ENCODE peak calls at places on chromosomes 16 and 17, in ten cellular contexts. V is uterus; L is heart right ventricle; C is CD4-positive, alpha-beta T cell; Z is transverse colon; M is AG04450; D is psoas muscle; S is Panc1; T is BJ; B is sigmoid colon. F is an unnamed sample. For H3K27me3, the result is how much of the 10 kb centered on the place peaks cover.

GRCh38 chr16:24800586-24800985 is 45.2 kb upstream of the SLC5A11 start:
- DNase-seq in V (no peak), L (no peak), C (no peak), Z (no peak), M (no peak), D (no peak), S (peak), T (no peak), B (no peak), F (peak)

GRCh38 chr17:40646791-40647548 is 648 bp downstream of the SMARCE1 start:
- DNase-seq in V (no peak), L (no peak), C (peak), Z (no peak), M (no peak), D (no peak), S (no peak), T (no peak), B (no peak), F (no peak)

GRCh38 chr16:87062569-87063442 is 254.4 kb downstream of the C16orf95 start:
- DNase-seq in V (no peak), L (peak), C (no peak), Z (peak), M (no peak), D (peak), S (peak), T (no peak), B (peak), F (no peak)

GRCh38 chr16:27359051-27359450 is 42.9 kb upstream of the IL21R start:
- DNase-seq in V (no peak), L (no peak), C (no peak), Z (no peak), M (no peak), D (no peak), S (no peak), T (no peak), B (no peak), F (no peak)

GRCh38 chr17:54992797-54993639 is 24.5 kb downstream of the STXBP4 start:
- DNase-seq in V (no peak), L (peak), C (no peak), Z (no peak), M (no peak), D (no peak), S (no peak), T (no peak), B (no peak), F (peak)

GRCh38 chr17:74512041-74512440 is 19.2 kb downstream of the CD300LB start:
- DNase-seq in V (no peak), L (peak), C (no peak), Z (no peak), M (no peak), D (peak), S (no peak), T (no peak), B (no peak), F (no peak)

GRCh38 chr17:61833536-61834203 is 29.7 kb downstream of the BRIP1 start:
- DNase-seq in V (no peak), L (no peak), C (no peak), Z (no peak), M (no peak), D (no peak), S (peak), T (peak), B (no peak), F (peak)

GRCh38 chr16:28063047-28063521 is 430 bp downstream of the GSG1L start:
- DNase-seq in V (no peak), L (no peak), C (no peak), Z (no peak), M (no peak), D (no peak), S (no peak), T (no peak), B (no peak), F (no peak)

GRCh38 chr17:80605326-80606066 is 60.9 kb downstream of the RPTOR start:
- DNase-seq in V (no peak), L (no peak), C (peak), Z (no peak), M (no peak), D (no peak), S (peak), T (no peak), B (no peak), F (peak)

GRCh38 chr16:51577621-51578303 is 426.7 kb upstream of the SALL1 start:
- DNase-seq in V (no peak), L (no peak), C (no peak), Z (no peak), M (no peak), D (no peak), S (no peak), T (no peak), B (no peak), F (peak)

GRCh38 chr16:85573696-85574641 is 39.2 kb upstream of the GSE1 start:
- DNase-seq in V (peak), L (peak), C (no peak), Z (no peak), M (no peak), D (peak), S (no peak), T (no peak), B (peak), F (no peak)

GRCh38 chr17:57941384-57942370 is 13.5 kb downstream of the CUEDC1 start:
- DNase-seq in V (no peak), L (no peak), C (no peak), Z (no peak), M (no peak), D (no peak), S (no peak), T (no peak), B (peak), F (no peak)

GRCh38 chr16:67662653-67663010 is 1.9 kb downstream of the PARD6A start:
- DNase-seq in V (no peak), L (no peak), C (no peak), Z (no peak), M (no peak), D (no peak), S (no peak), T (no peak), B (no peak), F (no peak)

GRCh38 chr17:17703608-17703919 is 22.3 kb downstream of the RAI1 start:
- DNase-seq in V (no peak), L (no peak), C (no peak), Z (no peak), M (no peak), D (no peak), S (no peak), T (no peak), B (no peak), F (no peak)

GRCh38 chr16:55942821-55943220 is 67.6 kb upstream of the CES5A start:
- DNase-seq in V (no peak), L (no peak), C (no peak), Z (no peak), M (no peak), D (no peak), S (no peak), T (no peak), B (no peak), F (no peak)

GRCh38 chr17:67689534-67690177 is 28.1 kb upstream of the NOL11 start:
- DNase-seq in V (peak), L (peak), C (peak), Z (peak), M (peak), D (no peak), S (peak), T (peak), B (no peak), F (peak)

GRCh38 chr17:1755993-1756306 is 5.9 kb upstream of the SERPINF1 start:
- DNase-seq in V (peak), L (no peak), C (no peak), Z (no peak), M (no peak), D (no peak), S (no peak), T (no peak), B (no peak), F (no peak)

GRCh38 chr17:72120878-72121163 is at the start of gene SOX9:
- DNase-seq in V (no peak), L (peak), C (no peak), Z (peak), M (peak), D (peak), S (peak), T (peak), B (peak), F (peak)

GRCh38 chr17:45138911-45139532 is 3.5 kb downstream of the ACBD4 start:
- DNase-seq in V (no peak), L (no peak), C (no peak), Z (no peak), M (no peak), D (no peak), S (no peak), T (no peak), B (no peak), F (no peak)

DNA sequence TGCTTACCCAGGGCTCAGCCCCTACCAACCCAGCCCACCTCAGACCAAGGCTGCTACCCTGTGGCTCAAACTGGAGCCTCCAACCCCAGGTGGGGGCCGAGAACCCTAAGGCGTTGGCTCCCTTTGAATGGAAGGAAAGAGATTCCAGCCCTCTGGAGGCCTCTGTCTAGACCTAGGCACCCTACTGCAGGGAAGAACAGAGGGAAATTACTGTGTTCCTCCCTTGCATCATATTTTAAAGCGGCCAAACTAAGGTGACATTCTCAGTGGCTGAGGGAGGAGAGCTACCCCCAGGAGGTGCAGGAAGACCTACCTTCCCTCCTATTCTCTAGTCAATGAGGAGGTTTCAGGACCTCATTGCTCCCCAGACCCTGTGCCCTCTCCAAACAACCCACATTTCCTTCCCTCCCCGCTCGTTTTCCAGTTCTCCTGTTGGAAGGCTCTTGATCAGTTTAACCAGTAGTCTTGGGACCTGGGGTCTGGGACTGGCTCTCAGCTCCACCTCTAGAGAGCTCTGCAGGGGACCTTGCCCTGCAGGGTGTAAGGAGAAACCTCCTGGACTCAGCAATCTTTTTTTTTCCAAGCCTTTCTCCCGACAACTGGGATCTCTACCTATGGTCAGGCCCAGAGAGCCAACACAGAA is 5.5 kb upstream of the HOXB8 start:
- DNase-seq in V (no peak), L (no peak), C (no peak), Z (no peak), M (no peak), D (no peak), S (no peak), T (no peak), B (no peak), F (no peak)
- H3K27me3 ChIP-seq in V (under half), L (half or more), C (half or more), Z (half or more), M (half or more), D (half or more), S (under half), T (half or more), B (half or more), F (under half)

GRCh38 chr16:1285669-1286491 is 23.6 kb upstream of the UBE2I start:
- DNase-seq in V (no peak), L (no peak), C (no peak), Z (no peak), M (no peak), D (no peak), S (no peak), T (no peak), B (no peak), F (no peak)
- TF ChIP-seq CTCF in V (no peak), L (no peak), C (no peak), Z (no peak), M (peak), D (no peak), S (no peak), T (peak), B (no peak), F (peak)

DNA sequence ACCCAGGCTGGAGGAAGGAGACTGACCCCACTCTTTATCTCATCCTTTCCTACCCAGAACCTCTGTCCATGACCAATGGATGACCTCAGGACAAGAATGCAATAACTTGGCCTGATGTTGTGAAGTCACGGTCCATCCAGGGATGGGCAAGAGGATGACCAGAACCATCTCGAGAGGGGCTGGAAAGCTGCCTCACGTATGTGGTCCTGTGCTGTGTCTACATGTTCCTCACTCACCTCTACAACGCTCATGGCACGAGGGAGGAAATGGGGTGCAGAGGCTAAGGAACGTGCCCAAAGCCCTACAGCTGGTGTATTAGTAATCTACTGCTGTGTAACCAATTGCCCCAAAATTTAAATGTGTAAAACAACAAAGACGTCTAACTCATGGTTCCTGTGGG is 7.3 kb upstream of the KCTD5 start:
- DNase-seq in V (no peak), L (no peak), C (no peak), Z (no peak), M (no peak), D (no peak), S (no peak), T (no peak), B (peak), F (no peak)
- H3K27me3 ChIP-seq in V (under half), L (under half), C (under half), Z (under half), M (under half), D (under half), S (under half), T (under half), B (under half), F (under half)

DNA sequence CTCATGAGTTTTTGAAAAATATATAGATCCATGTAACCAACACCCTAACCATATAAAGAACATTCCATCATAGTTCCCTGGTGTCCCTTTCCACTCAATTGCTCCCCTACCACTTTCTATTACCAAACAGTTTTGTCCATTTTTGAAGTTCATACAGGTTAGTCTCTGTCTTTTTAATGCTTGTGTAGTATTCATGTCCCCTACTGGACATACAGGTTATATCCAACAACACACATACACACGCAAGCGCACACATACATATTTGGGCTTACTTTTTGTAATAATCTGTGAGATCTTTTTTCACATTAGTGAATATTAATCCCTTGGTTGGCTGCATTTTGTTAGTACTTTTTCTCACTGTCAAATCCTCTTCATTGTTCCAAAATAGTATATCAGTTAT is 6.4 kb downstream of the CRYBA1 start:
- DNase-seq in V (no peak), L (no peak), C (no peak), Z (no peak), M (no peak), D (no peak), S (no peak), T (no peak), B (no peak), F (no peak)
- TF ChIP-seq CTCF in V (no peak), L (no peak), C (no peak), Z (no peak), M (no peak), D (no peak), S (no peak), T (no peak), B (no peak), F (no peak)